ENCODE peak calls at places on chromosomes 11 and 22, in five cellular contexts. W is fibroblast of lung; Z is activated T-helper 9 cell treated with anti-CD3 and anti-CD28 coated beads, Interleukin-2, amount 50 U/mL, for 16 hours; N is EH; R is EL. K is an unnamed sample.
A peak's percentile ranks its signal among the peaks of the same experiment; 100 is the strongest.

GRCh38 chr22:38067771-38068360 is 10.7 kb downstream of the PICK1 start:
- DNase-seq in N (no peak), Z (no peak), W (no peak), R (no peak), K (no peak)

GRCh38 chr22:20271114-20271994 is 3.2 kb upstream of the RTN4R start:
- DNase-seq in N (no peak), W (no peak), Z (no peak), R (no peak), K (no peak)

GRCh38 chr11:31240340-31240904 is 129.1 kb downstream of the DCDC1 start:
- DNase-seq in W (peak; percentile 47), N (peak; percentile 30), Z (no peak), R (peak; percentile 27), K (no peak)

GRCh38 chr11:120013325-120014250 is 124.3 kb downstream of the TRIM29 start:
- DNase-seq in W (peak; percentile 19), N (peak; percentile 7), R (no peak), Z (no peak), K (no peak)

GRCh38 chr22:40326905-40327735 is 19.2 kb upstream of the ADSL start:
- DNase-seq in N (peak; percentile 69), Z (no peak), R (peak; percentile 36), W (peak; percentile 81), K (no peak)

GRCh38 chr11:32487270-32487669 is 51.9 kb upstream of the WT1 start:
- DNase-seq in W (no peak), R (peak; percentile 4), Z (no peak), N (no peak), K (no peak)

GRCh38 chr22:26672060-26672471 is 14.7 kb downstream of the MIAT start:
- DNase-seq in Z (no peak), W (no peak), R (no peak), N (no peak), K (no peak)

GRCh38 chr22:21623402-21623970 is 6.3 kb downstream of the YDJC start:
- DNase-seq in R (no peak), N (no peak), W (no peak), Z (no peak), K (peak; percentile 21)

GRCh38 chr11:115611343-115611742 is 107.1 kb upstream of the CADM1 start:
- DNase-seq in W (no peak), N (no peak), Z (no peak), R (no peak), K (no peak)

GRCh38 chr22:49368976-49369725 is 458.5 kb downstream of the BRD1 start:
- DNase-seq in N (no peak), W (no peak), Z (no peak), R (no peak), K (no peak)

GRCh38 chr11:35553831-35554230 is 28.4 kb upstream of the PAMR1 start:
- DNase-seq in R (peak; percentile 93), W (peak; percentile 96), N (peak; percentile 99), Z (no peak), K (no peak)

GRCh38 chr11:125364085-125364822 is 131.8 kb downstream of the FEZ1 start:
- DNase-seq in Z (no peak), R (peak; percentile 75), W (peak; percentile 64), N (peak; percentile 89), K (no peak)

GRCh38 chr11:11000546-11001283 is 142.9 kb upstream of the ZBED5 start:
- DNase-seq in N (no peak), R (no peak), W (no peak), Z (no peak), K (no peak)

GRCh38 chr11:86594746-86595145 is 77.7 kb downstream of the ME3 start:
- DNase-seq in Z (no peak), N (peak; percentile 29), W (peak; percentile 68), R (peak; percentile 46), K (no peak)

GRCh38 chr11:46914363-46914762 is 4.0 kb downstream of the LRP4 start:
- DNase-seq in Z (no peak), R (peak; percentile 76), W (peak; percentile 47), N (peak; percentile 82), K (no peak)

GRCh38 chr11:110777765-110778164 is 65.5 kb upstream of the ARHGAP20 start:
- DNase-seq in R (peak; percentile 31), Z (no peak), W (peak; percentile 72), N (peak; percentile 71), K (no peak)

GRCh38 chr11:47856186-47856585 is 8.0 kb upstream of the NUP160 start:
- DNase-seq in W (peak; percentile 40), Z (no peak), R (no peak), N (no peak), K (no peak)